ENCODE peak calls at places on chromosome 19, in four cellular contexts. K, M, J and X are unnamed samples.

GRCh38 chr19:7845390-7846179 is 15.6 kb downstream of the EVI5L start:
- DNase-seq in J (no peak), M (no peak), K (no peak), X (no peak)

GRCh38 chr19:6264077-6264445 is 15.7 kb downstream of the MLLT1 start:
- DNase-seq in K (no peak), M (no peak), J (no peak), X (no peak)

GRCh38 chr19:46226438-46226973 is 3.0 kb upstream of the IGFL1 start:
- DNase-seq in K (no peak), J (no peak), M (no peak), X (no peak)

GRCh38 chr19:58054792-58055482 is 4.1 kb upstream of the ZNF135 start:
- DNase-seq in J (no peak), K (no peak), M (peak), X (no peak)

GRCh38 chr19:48283908-48284307 is 14.0 kb downstream of the ZNF114 start:
- DNase-seq in J (no peak), K (no peak), M (no peak), X (no peak)

GRCh38 chr19:7083076-7083956 is 13.8 kb downstream of the ZNF557 start:
- DNase-seq in M (no peak), K (no peak), J (no peak), X (no peak)

GRCh38 chr19:29016926-29017760 is 195.8 kb downstream of the UQCRFS1 start:
- DNase-seq in K (no peak), J (no peak), M (no peak), X (no peak)

GRCh38 chr19:7004313-7004931 is 16.8 kb downstream of the MBD3L2B start:
- DNase-seq in M (no peak), K (no peak), J (no peak), X (no peak)

GRCh38 chr19:55085923-55086715 is 10.4 kb downstream of the EPS8L1 start:
- DNase-seq in M (no peak), J (no peak), K (no peak), X (no peak)

GRCh38 chr19:5321851-5322681 is 18.5 kb downstream of the PTPRS start:
- DNase-seq in K (no peak), M (peak), J (no peak), X (no peak)

GRCh38 chr19:30253581-30253996 is 118.6 kb upstream of the ZNF536 start:
- DNase-seq in J (no peak), M (peak), K (no peak), X (no peak)

GRCh38 chr19:47447470-47448359 is 24.0 kb downstream of the SLC8A2 start:
- DNase-seq in J (no peak), K (no peak), M (peak), X (no peak)

GRCh38 chr19:56477429-56478338 is 539 bp upstream of the ZNF667 start:
- DNase-seq in K (peak), M (peak), J (peak), X (peak)

GRCh38 chr19:40718774-40719391 is 2.0 kb downstream of the ITPKC start:
- DNase-seq in K (no peak), J (peak), M (no peak), X (peak)

GRCh38 chr19:46416077-46416709 is 2.8 kb upstream of the CCDC8 start:
- DNase-seq in J (peak), M (peak), K (no peak), X (peak)

GRCh38 chr19:7862413-7862951 is 11.7 kb downstream of the PRR36 start:
- DNase-seq in K (peak), M (no peak), J (no peak), X (no peak)

GRCh38 chr19:8333771-8334457 is 9.1 kb downstream of the KANK3 start:
- DNase-seq in K (no peak), M (no peak), J (no peak), X (no peak)

GRCh38 chr19:9941236-9941635 is 4.9 kb upstream of the OLFM2 start:
- DNase-seq in K (no peak), J (no peak), M (no peak), X (no peak)

GRCh38 chr19:31639306-31639705 is 290.1 kb upstream of the TSHZ3 start:
- DNase-seq in K (no peak), J (no peak), M (no peak), X (no peak)
- H3K27ac ChIP-seq in K (no peak), J (no peak), M (no peak), X (no peak)

GRCh38 chr19:14070268-14071050 is 2.1 kb upstream of the MISP3 start:
- DNase-seq in M (no peak), J (no peak), K (no peak), X (no peak)

GRCh38 chr19:14078406-14078805 is 5.8 kb downstream of the MISP3 start:
- DNase-seq in J (no peak), M (no peak), K (no peak), X (no peak)

GRCh38 chr19:14072535-14073231 is at the start of gene MISP3:
- DNase-seq in M (no peak), J (no peak), K (no peak), X (no peak)

GRCh38 chr19:14073232-14073924 is 792 bp downstream of the MISP3 start:
- DNase-seq in J (no peak), M (peak), K (peak), X (peak)

DNA sequence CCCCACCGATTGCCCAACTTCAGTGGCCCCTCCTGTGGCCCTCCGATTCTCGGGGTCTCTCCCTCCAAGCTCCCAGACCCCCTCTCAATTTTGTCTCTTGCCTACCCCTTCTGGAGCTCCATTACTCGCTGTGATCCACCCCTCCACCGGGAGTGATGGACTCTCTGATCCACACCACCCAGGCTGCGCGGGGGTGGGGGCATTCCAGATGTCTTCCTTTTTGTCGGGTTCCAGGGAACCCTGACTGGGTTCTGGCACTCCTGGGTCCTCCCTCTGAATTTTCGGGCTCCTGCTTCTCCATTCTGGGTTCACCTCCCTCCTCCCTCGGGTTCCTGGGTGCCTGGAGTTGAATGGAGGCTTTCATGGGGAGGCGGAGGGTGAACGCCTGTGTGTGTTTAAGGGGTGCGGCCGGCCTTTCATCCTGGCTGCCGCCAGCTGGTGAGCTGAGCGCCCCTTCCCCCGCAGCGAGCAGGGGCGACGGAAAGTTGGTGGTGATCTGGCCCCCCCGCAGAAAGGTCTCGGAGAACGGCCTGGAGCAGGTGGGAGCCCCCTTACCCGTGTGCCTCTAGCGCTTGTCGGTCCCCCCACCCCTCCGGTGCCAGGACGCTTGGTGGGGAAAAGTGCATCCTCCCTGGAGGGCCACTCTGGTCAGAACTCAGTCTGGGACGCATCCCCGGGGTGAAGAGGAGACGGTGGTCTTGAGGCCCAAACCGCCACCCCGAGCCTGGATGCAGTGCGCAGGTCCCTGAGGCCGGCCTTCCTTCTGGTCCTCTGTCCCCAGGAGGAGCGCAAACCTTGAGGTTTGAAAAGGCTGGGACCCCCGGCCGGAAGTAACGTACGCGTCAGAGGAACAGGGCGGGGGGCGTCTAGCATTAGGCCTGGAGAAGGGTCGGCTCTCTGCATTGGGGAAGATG is 1.6 kb downstream of the MISP3 start:
- DNase-seq in M (peak), J (no peak), K (peak), X (no peak)
- H3K27ac ChIP-seq in M (peak), J (peak), K (peak), X (peak)

GRCh38 chr19:754530-754929 is 3.6 kb downstream of the MISP start:
- DNase-seq in M (no peak), J (no peak), K (no peak), X (no peak)
- H3K27ac ChIP-seq in M (no peak), J (no peak), K (no peak), X (no peak)

GRCh38 chr19:35209646-35210045 is 18.9 kb downstream of the FAM187B start:
- DNase-seq in J (no peak), K (no peak), M (no peak), X (no peak)

GRCh38 chr19:35206855-35207254 is 21.7 kb downstream of the FAM187B start:
- DNase-seq in J (no peak), M (no peak), K (no peak), X (no peak)

GRCh38 chr19:35206379-35206778 is 22.2 kb downstream of the FAM187B start:
- DNase-seq in K (peak), J (no peak), M (no peak), X (no peak)

GRCh38 chr19:35207391-35207871 is 21.1 kb downstream of the FAM187B start:
- DNase-seq in K (peak), M (no peak), J (no peak), X (no peak)

DNA sequence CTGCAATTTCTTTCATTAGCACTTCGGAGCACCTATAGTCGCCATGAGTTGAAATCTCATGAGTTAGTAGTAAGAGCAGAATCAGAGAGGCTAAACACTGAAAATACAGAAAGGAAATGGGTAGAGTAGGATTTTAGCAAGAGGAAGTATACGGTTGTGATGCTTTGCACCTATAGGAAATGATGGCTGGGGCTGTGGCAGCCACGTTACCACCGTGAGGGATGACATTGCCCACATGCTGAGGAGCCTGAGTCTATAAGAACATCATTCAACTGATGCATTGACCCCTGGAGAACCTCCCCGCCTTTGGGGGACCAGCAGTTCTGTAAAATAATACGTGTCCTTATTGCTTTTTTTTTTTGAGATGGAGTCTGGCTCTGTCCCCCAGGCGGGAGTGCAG is 20.4 kb downstream of the FAM187B start:
- DNase-seq in K (no peak), M (no peak), J (no peak), X (no peak)
- H3K27ac ChIP-seq in K (peak), M (no peak), J (no peak), X (no peak)

GRCh38 chr19:18393836-18394235 is 3.6 kb downstream of the LRRC25 start:
- DNase-seq in M (peak), K (no peak), J (peak), X (no peak)
- H3K27ac ChIP-seq in M (no peak), K (no peak), J (peak), X (no peak)

DNA sequence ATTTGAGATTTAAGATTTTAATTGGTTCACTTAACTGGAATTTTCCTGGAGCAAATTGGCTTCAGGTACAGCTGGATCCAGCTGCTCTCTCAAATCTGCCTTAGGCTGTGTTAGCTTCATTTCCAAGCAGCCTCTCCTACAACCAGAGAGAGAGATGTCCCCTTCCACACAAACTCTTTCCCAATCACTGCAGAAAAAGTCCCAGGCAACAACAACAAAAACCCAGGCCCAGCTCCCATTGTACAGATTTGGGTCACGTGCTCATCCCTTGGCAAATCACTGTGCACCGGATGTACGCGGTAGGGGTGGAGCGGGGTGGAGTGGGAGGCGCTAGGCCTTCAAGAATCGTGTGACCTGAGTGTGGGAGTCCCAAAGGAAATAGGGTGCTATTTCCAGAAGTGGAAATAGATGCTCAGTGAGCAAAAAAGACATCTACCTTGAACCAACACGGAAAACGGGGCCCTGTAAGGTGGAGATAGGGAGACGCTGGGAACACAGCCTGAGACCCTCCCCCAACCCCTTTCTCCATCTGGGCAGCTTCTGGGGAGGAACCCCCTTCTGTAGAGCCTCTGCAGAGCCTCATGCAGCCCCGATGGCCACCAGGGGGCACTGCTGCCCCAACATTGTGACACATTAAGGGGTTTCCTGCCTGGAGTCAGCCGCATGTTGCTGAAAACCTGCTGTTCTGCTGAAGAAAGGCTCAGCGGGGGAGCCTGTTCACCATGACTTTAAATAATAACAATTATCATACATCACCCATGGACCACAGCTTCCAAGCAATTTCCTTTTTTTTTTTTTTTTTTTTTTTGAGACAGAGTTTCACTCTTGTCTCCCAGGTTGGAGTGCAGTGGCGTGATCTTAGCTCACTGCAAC is 25.4 kb downstream of the HPN start:
- DNase-seq in J (peak), M (peak), K (peak), X (peak)
- H3K27ac ChIP-seq in J (no peak), M (peak), K (no peak), X (no peak)

DNA sequence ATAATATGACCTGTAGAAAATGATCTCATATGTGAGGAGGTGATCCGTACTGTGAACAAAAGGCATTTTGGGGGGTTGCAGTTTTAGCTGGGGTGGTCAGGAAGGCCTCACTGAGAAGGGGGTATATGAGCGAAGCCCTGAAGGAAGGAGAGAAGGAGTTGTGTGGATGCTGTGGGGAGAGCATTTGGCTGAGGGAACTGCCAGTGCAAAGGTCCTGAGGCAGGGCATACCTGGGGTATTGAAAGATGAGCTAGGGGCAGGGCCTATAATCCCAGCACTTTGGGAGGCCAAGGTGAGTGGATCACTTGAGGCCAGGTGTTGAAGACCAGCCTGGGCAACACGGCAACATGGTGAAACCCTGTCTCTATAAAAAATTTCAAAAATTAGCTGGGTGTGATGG is 2.5 kb downstream of the SELENOV start:
- DNase-seq in J (no peak), K (no peak), M (no peak), X (no peak)
- H3K27ac ChIP-seq in J (no peak), K (no peak), M (no peak), X (no peak)

DNA sequence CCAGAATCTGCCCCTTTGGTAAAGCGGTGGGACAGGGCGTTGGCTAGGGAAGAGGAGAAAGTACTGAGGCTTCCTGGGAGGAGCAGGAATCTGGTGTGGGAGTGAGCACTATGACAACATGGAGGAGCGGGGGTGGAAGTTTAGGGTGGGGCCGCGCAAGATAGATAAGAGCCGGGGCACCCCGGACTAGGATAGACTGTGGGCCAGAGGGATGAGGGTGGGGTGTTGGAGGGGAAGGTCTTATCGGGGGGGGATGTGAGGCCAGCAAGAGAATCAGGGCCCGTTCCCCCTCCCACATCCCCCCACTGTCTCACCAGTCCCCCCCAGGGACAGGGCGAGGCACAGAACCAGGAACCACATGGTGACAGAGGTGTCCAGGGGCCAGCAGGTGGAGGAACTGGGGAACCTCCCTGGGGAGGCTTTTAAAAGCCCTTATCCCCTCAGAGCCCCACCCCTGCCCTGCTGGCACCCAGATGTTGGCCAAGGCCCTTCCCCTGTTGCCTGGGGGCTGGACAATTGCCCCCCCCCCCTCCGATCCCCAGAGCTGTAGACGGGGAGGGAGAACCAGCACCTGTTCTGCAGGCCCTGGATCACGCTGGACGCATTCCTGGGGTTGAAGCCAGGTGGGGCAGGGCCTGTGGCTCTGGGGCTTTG is at the start of gene KLK1:
- DNase-seq in M (no peak), J (no peak), K (no peak), X (no peak)
- H3K27ac ChIP-seq in M (no peak), J (no peak), K (no peak), X (no peak)

DNA sequence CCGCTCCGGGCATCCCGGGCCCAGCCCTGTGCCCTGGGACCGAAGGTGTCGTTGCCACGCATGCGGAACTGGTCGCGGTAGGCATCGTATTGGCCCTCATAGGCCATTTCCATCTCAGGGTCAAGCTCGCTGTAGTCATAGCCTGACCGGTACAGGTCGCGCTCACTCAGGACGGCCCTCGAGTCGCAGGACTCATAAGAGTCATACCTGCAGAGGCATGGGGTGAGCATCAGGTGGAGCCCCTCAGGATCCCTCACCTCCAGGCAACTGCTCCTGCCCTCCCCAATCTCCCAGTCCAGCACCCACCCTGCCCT is 17.4 kb downstream of the AKAP8L start:
- DNase-seq in M (no peak), J (no peak), K (no peak), X (peak)
- H3K27ac ChIP-seq in M (no peak), J (no peak), K (no peak), X (no peak)

DNA sequence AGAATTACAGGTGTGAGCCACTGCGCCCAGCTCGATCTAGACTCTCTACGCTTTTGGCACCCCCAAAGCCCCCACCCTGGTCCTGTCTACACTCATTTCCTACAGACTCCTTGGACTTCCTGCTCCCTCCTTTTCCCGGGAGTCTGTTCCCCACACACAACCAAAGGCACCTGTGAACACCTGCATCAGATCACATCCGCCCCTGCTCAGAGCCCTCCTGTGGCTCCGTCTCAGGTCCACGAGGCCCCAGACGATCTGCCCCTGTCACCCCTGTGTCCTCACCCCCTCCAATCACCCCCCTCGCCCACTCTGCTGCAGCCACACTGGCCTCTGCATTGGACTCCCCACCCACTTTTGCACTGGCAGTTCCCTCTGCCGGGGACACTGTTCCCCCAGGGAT is 12.4 kb upstream of the PAK4 start:
- DNase-seq in K (no peak), J (no peak), M (no peak), X (no peak)
- H3K27ac ChIP-seq in K (no peak), J (no peak), M (no peak), X (no peak)